ENCODE peak calls at places on chromosomes 16 and 17, in four cellular contexts. O, C, N and H are unnamed samples.

GRCh38 chr16:69620564-69620963 is 54.8 kb downstream of the NFAT5 start:
- DNase-seq in O (no peak), C (no peak), N (no peak), H (no peak)

GRCh38 chr16:88376053-88376834 is 6.5 kb upstream of the ZNF469 start:
- DNase-seq in O (no peak), C (no peak), N (no peak), H (no peak)

GRCh38 chr17:70369296-70369855 is 200.0 kb downstream of the KCNJ2 start:
- DNase-seq in O (no peak), C (no peak), N (no peak), H (no peak)

GRCh38 chr17:78789149-78789662 is 7.1 kb upstream of the CYTH1 start:
- DNase-seq in O (no peak), C (no peak), N (no peak), H (no peak)

GRCh38 chr16:24118126-24118821 is 137.9 kb upstream of the CACNG3 start:
- DNase-seq in O (no peak), C (no peak), N (no peak), H (no peak)

GRCh38 chr16:84735846-84736586 is 36.2 kb downstream of the USP10 start:
- DNase-seq in O (no peak), C (no peak), N (no peak), H (no peak)

GRCh38 chr17:19724501-19725420 is 8.4 kb upstream of the SLC47A2 start:
- DNase-seq in O (no peak), C (no peak), N (no peak), H (no peak)

GRCh38 chr16:565420-566330 is 1.1 kb upstream of the NHLRC4 start:
- DNase-seq in O (peak; percentile 3), C (peak; percentile 49), N (no peak), H (no peak)

GRCh38 chr16:54991525-54991924 is 60.9 kb downstream of the IRX5 start:
- DNase-seq in O (no peak), C (no peak), N (no peak), H (no peak)

GRCh38 chr17:31533546-31534155 is 142.2 kb downstream of the RAB11FIP4 start:
- DNase-seq in O (peak; percentile 88), C (peak; percentile 76), N (no peak), H (peak; percentile 45)

GRCh38 chr16:8996891-8997290 is 33.2 kb upstream of the USP7 start:
- DNase-seq in O (no peak), C (peak; percentile 75), N (no peak), H (no peak)

GRCh38 chr17:31394544-31394943 is 3.1 kb downstream of the RAB11FIP4 start:
- DNase-seq in O (peak; percentile 77), C (peak; percentile 75), N (no peak), H (peak; percentile 46)

GRCh38 chr17:46995841-46996571 is 17.0 kb upstream of the RPRML start:
- DNase-seq in O (peak; percentile 59), C (no peak), N (no peak), H (no peak)

GRCh38 chr17:38745545-38745944 is 2.6 kb downstream of the PCGF2 start:
- DNase-seq in O (no peak), C (no peak), N (no peak), H (no peak)
- TF ChIP-seq ELK1 in O (no peak), C (no peak), N (no peak), H (no peak)

GRCh38 chr17:14942511-14943185 is 322.5 kb downstream of the PMP22 start:
- DNase-seq in O (no peak), C (no peak), N (no peak), H (no peak)
- TF ChIP-seq ELK1 in O (no peak), C (no peak), N (no peak), H (no peak)

DNA sequence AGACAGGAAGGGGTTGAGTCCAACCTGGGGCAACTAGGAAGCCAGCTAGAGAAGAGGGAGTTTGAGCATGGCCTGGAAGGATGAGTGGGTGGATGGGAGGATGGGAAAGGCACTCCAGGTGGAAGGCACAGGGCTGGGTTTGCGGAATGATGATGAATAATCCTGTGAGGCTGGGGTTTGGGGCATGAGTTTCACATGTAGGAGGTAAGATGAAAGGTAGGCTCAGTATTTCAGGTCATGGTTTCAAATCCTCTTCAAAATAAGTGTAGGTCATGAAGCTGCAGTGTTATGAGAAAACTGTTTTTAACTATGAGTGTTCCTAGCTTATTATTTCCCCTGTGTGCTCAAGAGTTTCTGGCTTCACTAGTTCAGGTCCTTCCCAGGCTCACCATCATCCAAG is 130.3 kb downstream of the SKAP1 start:
- DNase-seq in O (no peak), C (no peak), N (peak; percentile 57), H (no peak)
- TF ChIP-seq ELK1 in O (no peak), C (no peak), N (no peak), H (no peak)

GRCh38 chr17:39531252-39531651 is 70.0 kb downstream of the CDK12 start:
- DNase-seq in O (no peak), C (no peak), N (no peak), H (no peak)

GRCh38 chr17:39525801-39526506 is 64.7 kb downstream of the CDK12 start:
- DNase-seq in O (no peak), C (no peak), N (no peak), H (no peak)

GRCh38 chr17:39530513-39530912 is 69.2 kb downstream of the CDK12 start:
- DNase-seq in O (no peak), C (no peak), N (no peak), H (no peak)

GRCh38 chr17:39529455-39529854 is 68.2 kb downstream of the CDK12 start:
- DNase-seq in O (no peak), C (no peak), N (no peak), H (no peak)

GRCh38 chr17:39527220-39527813 is 66.0 kb downstream of the CDK12 start:
- DNase-seq in O (no peak), C (peak; percentile 38), N (no peak), H (peak; percentile 37)
- TF ChIP-seq ELK1 in O (no peak), C (no peak), N (no peak), H (no peak)

GRCh38 chr17:2105663-2106062 is 50.8 kb downstream of the HIC1 start:
- DNase-seq in O (no peak), C (no peak), N (no peak), H (no peak)

GRCh38 chr17:2101448-2102257 is 46.8 kb downstream of the HIC1 start:
- DNase-seq in O (no peak), C (no peak), N (no peak), H (no peak)

GRCh38 chr17:2103456-2103855 is 48.6 kb downstream of the HIC1 start:
- DNase-seq in O (no peak), C (no peak), N (no peak), H (no peak)

GRCh38 chr17:2106308-2106707 is 51.4 kb downstream of the HIC1 start:
- DNase-seq in O (no peak), C (no peak), N (no peak), H (no peak)

DNA sequence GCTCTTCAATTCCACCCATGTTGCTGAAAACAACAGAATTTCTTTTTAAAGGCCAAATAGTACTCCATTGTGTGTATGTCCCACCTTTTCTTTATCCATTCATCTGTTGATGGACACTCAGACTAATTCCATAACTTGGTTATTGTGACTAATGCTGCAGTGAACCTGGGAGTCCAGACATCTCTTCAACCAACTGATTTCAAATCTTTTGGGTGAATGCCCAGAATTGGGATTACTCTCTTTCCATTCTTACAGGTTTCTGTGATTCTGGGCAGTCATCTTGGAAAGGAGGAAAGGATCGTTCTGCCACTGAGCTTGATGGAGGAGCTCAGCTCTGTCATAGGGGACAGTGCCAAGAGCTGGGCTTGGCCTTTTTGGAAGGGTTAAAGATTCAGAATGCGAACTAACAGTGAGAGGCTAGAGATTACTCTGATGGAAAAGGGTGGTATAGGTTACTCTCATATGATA is 48.1 kb downstream of the HIC1 start:
- DNase-seq in O (peak; percentile 90), C (no peak), N (no peak), H (no peak)
- TF ChIP-seq ELK1 in O (no peak), C (no peak), N (no peak), H (no peak)

DNA sequence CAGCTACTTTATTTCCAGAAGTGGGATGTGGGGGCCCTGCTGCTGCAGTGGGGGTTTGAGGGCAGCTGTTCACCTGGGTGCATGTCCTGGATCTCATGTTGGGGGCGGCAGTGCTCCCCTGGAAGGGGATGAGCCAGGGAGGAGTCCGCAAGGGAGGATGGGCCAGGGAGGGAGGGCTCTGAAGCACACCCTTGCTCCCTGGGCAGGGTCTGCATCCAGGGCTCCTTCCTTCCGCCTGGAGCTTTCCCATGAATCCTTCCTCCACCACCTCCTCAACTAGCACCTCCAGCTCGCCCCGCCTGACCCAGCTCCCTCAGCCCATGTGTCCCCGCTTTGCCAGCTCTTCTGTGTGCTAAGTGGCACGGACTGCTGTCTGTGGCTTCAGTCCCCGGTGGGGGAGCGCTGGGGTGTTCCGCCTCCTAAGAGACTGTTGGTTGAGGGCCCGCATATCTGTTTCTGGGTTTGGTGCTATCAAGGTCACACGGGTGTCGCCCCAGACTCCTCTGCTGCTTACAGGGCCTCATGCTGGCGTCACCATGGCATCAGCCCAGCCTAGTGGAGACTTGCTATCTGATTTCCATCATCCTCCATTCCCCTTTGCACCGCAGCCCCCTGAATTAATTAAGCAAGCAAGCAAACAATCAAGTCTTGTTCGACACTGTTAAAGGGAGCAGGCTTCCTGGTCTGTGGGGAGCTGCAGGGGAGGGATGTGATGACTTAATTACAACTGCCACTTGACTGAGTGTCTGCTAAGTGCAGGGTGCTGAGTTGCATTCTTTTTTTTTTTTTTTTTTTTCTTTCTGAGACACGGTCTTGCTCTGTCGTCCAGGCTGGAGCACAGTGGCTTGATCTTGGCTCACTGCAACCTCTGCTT is 71.8 kb downstream of the PRKCA start:
- DNase-seq in O (no peak), C (peak; percentile 25), N (no peak), H (no peak)
- TF ChIP-seq ELK1 in O (no peak), C (no peak), N (no peak), H (no peak)